ENCODE peak calls at places on chromosomes 11 and 22, in five cellular contexts. O, U, Q, R and X are unnamed samples.
A peak's percentile ranks its signal among the peaks of the same experiment; 100 is the strongest.

GRCh38 chr11:17077240-17077519 is 287 bp downstream of the RPS13 start:
- DNase-seq in R (no peak), Q (no peak), U (no peak), O (peak; percentile 15), X (no peak)

GRCh38 chr22:43978558-43978957 is 23.3 kb downstream of the SAMM50 start:
- DNase-seq in O (no peak), R (no peak), Q (no peak), U (no peak), X (no peak)

GRCh38 chr11:72354356-72355115 is 79.8 kb downstream of the CLPB start:
- DNase-seq in O (peak; percentile 11), U (no peak), Q (peak; percentile 15), R (no peak), X (no peak)

GRCh38 chr11:72812968-72813739 is 1.1 kb upstream of the ATG16L2 start:
- DNase-seq in R (peak; percentile 71), O (peak; percentile 91), U (peak; percentile 74), Q (peak; percentile 88), X (peak; percentile 71)

GRCh38 chr11:120021978-120022377 is 115.9 kb downstream of the TRIM29 start:
- DNase-seq in Q (no peak), U (no peak), O (no peak), R (no peak), X (no peak)

GRCh38 chr11:44564198-44564597 is 1.3 kb upstream of the CD82 start:
- DNase-seq in Q (no peak), R (no peak), O (no peak), U (no peak), X (no peak)

GRCh38 chr11:68002943-68003845 is 703 bp downstream of the UNC93B1 start:
- DNase-seq in O (no peak), U (no peak), Q (peak; percentile 70), R (peak; percentile 66), X (no peak)

GRCh38 chr11:32792948-32793475 is 1.4 kb downstream of the CCDC73 start:
- DNase-seq in R (peak; percentile 39), U (no peak), O (peak; percentile 31), Q (peak; percentile 71), X (peak; percentile 35)

GRCh38 chr11:59417023-59417422 is 9.2 kb downstream of the OR5A2 start:
- DNase-seq in R (no peak), O (no peak), Q (no peak), U (no peak), X (no peak)

GRCh38 chr11:66743271-66743968 is 14.4 kb upstream of the SPTBN2 start:
- DNase-seq in R (no peak), U (no peak), O (peak; percentile 78), Q (peak; percentile 37), X (no peak)

GRCh38 chr11:83836883-83837654 is 550.9 kb upstream of the CCDC90B start:
- DNase-seq in O (peak; percentile 57), U (no peak), R (peak; percentile 36), Q (peak; percentile 90), X (peak; percentile 24)

GRCh38 chr11:66017354-66017753 is 5.5 kb downstream of the CST6 start:
- DNase-seq in R (peak; percentile 58), Q (no peak), O (no peak), U (no peak), X (no peak)

GRCh38 chr11:113549611-113550061 is 74.4 kb upstream of the DRD2 start:
- DNase-seq in U (no peak), Q (no peak), O (no peak), R (no peak), X (no peak)

GRCh38 chr22:44538518-44539315 is 40.7 kb upstream of the RTL6 start:
- DNase-seq in Q (no peak), O (no peak), R (no peak), U (no peak), X (no peak)

GRCh38 chr11:76277298-76278175 is 71.2 kb upstream of the WNT11 start:
- DNase-seq in Q (peak; percentile 33), R (no peak), O (no peak), U (no peak), X (no peak)

GRCh38 chr22:40482391-40482790 is 112.0 kb downstream of the SGSM3 start:
- DNase-seq in O (no peak), U (no peak), R (no peak), Q (no peak), X (no peak)

GRCh38 chr11:46290021-46290420 is 12.6 kb downstream of the CREB3L1 start:
- DNase-seq in U (no peak), O (no peak), Q (no peak), R (no peak), X (no peak)

GRCh38 chr11:62806611-62807121 is 1.4 kb upstream of the NXF1 start:
- DNase-seq in U (no peak), Q (no peak), R (peak; percentile 7), O (no peak), X (no peak)

GRCh38 chr11:108713076-108713790 is 48.4 kb downstream of the DDX10 start:
- DNase-seq in O (no peak), R (no peak), U (no peak), Q (no peak), X (no peak)

GRCh38 chr11:12287374-12288211 is 89.8 kb upstream of the PARVA start:
- DNase-seq in R (peak; percentile 44), Q (peak; percentile 80), O (peak; percentile 97), U (no peak), X (peak; percentile 78)

GRCh38 chr11:59857444-59858434 is 8.5 kb downstream of the TCN1 start:
- DNase-seq in R (peak; percentile 60), U (peak; percentile 45), O (peak; percentile 6), Q (peak; percentile 54), X (peak; percentile 71)

GRCh38 chr11:72821920-72822799 is 7.9 kb downstream of the ATG16L2 start:
- DNase-seq in O (peak; percentile 94), R (peak; percentile 95), Q (peak; percentile 96), U (no peak), X (peak; percentile 81)

GRCh38 chr11:92376146-92376599 is 151.6 kb downstream of the FAT3 start:
- DNase-seq in R (no peak), O (no peak), U (no peak), Q (peak; percentile 27), X (no peak)

GRCh38 chr11:72328366-72329224 is 84.6 kb upstream of the PHOX2A start:
- DNase-seq in Q (peak; percentile 15), R (no peak), O (no peak), U (no peak), X (no peak)

GRCh38 chr11:120642196-120642894 is 130.8 kb downstream of the GRIK4 start:
- DNase-seq in U (no peak), O (no peak), Q (no peak), R (no peak), X (no peak)

GRCh38 chr22:40258463-40259046 is 80.8 kb downstream of the TNRC6B start:
- DNase-seq in R (no peak), Q (no peak), U (no peak), O (no peak), X (peak; percentile 82)

GRCh38 chr11:8082391-8083087 is 1.5 kb downstream of the TUB start:
- DNase-seq in O (peak; percentile 21), R (no peak), Q (peak; percentile 64), U (no peak), X (no peak)

GRCh38 chr11:33987975-33988580 is 63.5 kb upstream of the CAPRIN1 start:
- DNase-seq in O (peak; percentile 41), U (peak; percentile 71), Q (peak; percentile 95), R (peak; percentile 69), X (peak; percentile 79)

GRCh38 chr11:12832828-12833227 is 158.6 kb downstream of the TEAD1 start:
- DNase-seq in R (no peak), U (no peak), Q (no peak), O (no peak), X (no peak)

GRCh38 chr11:65817312-65817814 is 16.4 kb upstream of the SNX32 start:
- DNase-seq in R (peak; percentile 15), O (no peak), Q (no peak), U (no peak), X (no peak)

GRCh38 chr11:124380585-124380984 is 3.7 kb downstream of the OR8B2 start:
- DNase-seq in U (no peak), R (no peak), O (no peak), Q (no peak), X (no peak)

GRCh38 chr22:49947296-49947622 is 13.3 kb upstream of the PIM3 start:
- DNase-seq in U (no peak), Q (no peak), R (no peak), O (no peak), X (no peak)

GRCh38 chr22:45688606-45689080 is 17.0 kb downstream of the ATXN10 start:
- DNase-seq in Q (no peak), R (no peak), U (no peak), O (peak; percentile 37), X (peak; percentile 38)
- TF ChIP-seq REST in Q (no peak), R (no peak), U (no peak), O (no peak), X (no peak)

DNA sequence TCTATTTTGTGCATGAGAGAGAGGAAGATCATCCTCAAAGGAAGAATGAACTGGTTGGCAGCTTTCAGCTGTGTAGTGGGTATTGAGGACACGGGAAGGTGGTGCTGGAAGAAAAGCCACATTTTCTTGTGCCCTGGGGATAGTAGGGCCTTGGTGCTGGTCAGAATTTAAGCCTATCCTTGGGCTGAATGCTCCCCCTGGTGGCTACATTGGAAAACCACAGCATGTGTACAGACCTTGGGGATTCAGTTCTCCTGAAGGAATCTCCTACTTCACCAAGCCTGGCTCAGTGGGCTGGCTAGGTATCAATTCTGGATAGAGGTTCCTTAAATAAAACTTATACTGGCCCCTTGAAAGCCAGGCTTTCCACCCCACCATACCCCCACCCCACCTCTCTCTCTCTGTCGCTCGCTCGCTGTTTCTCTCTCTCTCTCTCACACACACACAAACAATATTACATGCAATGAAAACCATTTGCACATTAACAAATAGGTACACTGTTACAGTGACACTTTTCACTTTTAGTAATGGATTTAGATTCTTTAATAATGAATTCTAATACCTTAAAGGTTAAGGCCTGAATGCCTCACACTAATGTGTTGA is 2.8 kb upstream of the OR51M1 start:
- DNase-seq in Q (peak; percentile 89), O (peak; percentile 36), R (peak; percentile 54), U (peak; percentile 15), X (peak; percentile 36)
- TF ChIP-seq REST in Q (no peak), O (no peak), R (no peak), U (no peak), X (no peak)

DNA sequence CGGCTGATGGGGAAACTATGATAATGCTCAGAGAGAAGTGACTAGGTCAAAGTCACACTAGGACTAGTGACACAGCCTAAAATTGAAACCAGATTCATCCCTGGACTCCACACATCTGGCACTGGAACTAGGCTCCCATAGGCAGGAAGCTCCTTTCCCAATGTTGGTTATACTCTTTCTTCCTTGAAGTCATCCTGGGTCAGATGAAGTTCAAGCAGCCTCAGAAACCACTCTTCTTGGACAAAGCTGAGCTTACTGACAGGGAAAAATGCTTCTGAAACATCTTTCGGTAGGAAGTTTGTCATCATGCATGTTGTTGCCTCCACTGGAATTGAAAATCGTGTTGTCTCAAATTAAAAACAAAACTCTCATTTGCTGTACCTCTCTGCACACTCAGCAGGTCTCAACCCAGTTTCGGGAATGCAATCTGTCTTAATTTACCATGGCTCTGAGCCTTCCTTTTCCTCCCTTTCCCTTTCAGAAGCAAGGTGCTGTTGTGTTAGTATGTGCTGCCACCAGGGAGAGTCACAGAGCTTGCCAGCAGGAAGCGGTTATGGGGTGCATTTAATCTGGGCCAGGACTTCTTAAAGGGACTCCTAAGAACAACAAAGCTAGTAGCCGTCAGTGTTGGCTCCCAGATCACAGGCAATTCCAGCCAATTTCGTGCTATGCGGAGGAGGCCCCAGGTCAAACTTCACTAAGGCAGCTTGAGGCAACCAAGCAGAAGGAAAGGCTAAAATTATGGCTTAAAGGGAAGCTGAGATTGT is 384.8 kb downstream of the TENM4 start:
- DNase-seq in O (no peak), U (no peak), R (no peak), Q (peak; percentile 45), X (no peak)
- TF ChIP-seq REST in O (no peak), U (no peak), R (no peak), Q (no peak), X (no peak)

GRCh38 chr22:35215993-35216392 is 41.3 kb upstream of the HMGXB4 start:
- DNase-seq in Q (no peak), U (no peak), O (no peak), R (peak; percentile 23), X (no peak)
- TF ChIP-seq REST in Q (no peak), U (no peak), O (no peak), R (no peak), X (no peak)

GRCh38 chr11:118001494-118001971 is 15.3 kb downstream of the IL10RA start:
- DNase-seq in U (no peak), O (no peak), Q (no peak), R (peak; percentile 35), X (no peak)
- TF ChIP-seq REST in U (no peak), O (no peak), Q (no peak), R (no peak), X (no peak)